ENCODE peak calls at places on chromosomes 16 and 17, in seven cellular contexts. Z is thoracic aorta, S is ovary, L is upper lobe of right lung, T is lower lobe of right lung, F is colonic mucosa, N is mesenchymal stem cell. I is an unnamed sample.

GRCh38 chr16:24568392-24568791 is 29.0 kb downstream of the RBBP6 start:
- DNase-seq in Z (no peak), S (no peak), L (no peak), T (no peak), F (no peak), N (no peak), I (peak)

GRCh38 chr17:60809421-60809820 is 131.8 kb downstream of the BCAS3 start:
- DNase-seq in Z (no peak), S (no peak), L (no peak), T (no peak), F (no peak), N (no peak), I (no peak)

GRCh38 chr16:11004351-11004750 is 60.0 kb downstream of the CLEC16A start:
- DNase-seq in Z (no peak), S (no peak), L (no peak), T (no peak), F (no peak), N (no peak), I (peak)

GRCh38 chr17:61389670-61390478 is 9.8 kb upstream of the TBX2 start:
- DNase-seq in Z (no peak), S (peak), L (peak), T (no peak), F (no peak), N (peak), I (no peak)

GRCh38 chr17:57480438-57481196 is 224.3 kb downstream of the MSI2 start:
- DNase-seq in Z (no peak), S (no peak), L (no peak), T (no peak), F (no peak), N (peak), I (peak)

GRCh38 chr17:67636841-67637240 is 80.9 kb upstream of the NOL11 start:
- DNase-seq in Z (no peak), S (no peak), L (peak), T (no peak), F (no peak), N (no peak), I (peak)

GRCh38 chr16:71746442-71747046 is 22.0 kb upstream of the PHLPP2 start:
- DNase-seq in Z (no peak), S (no peak), L (no peak), T (no peak), F (peak), N (peak), I (peak)

GRCh38 chr17:65670667-65671371 is 109.4 kb upstream of the AXIN2 start:
- DNase-seq in Z (no peak), S (no peak), L (no peak), T (no peak), F (no peak), N (no peak), I (peak)

GRCh38 chr17:3911271-3912053 is 4.8 kb downstream of the P2RX1 start:
- DNase-seq in Z (no peak), S (no peak), L (no peak), T (no peak), F (peak), N (no peak), I (no peak)

GRCh38 chr17:80457236-80457856 is 19.1 kb downstream of the NPTX1 start:
- DNase-seq in Z (no peak), S (no peak), L (no peak), T (no peak), F (no peak), N (no peak), I (no peak)

GRCh38 chr17:28100936-28101335 is 58.5 kb downstream of the NLK start:
- DNase-seq in Z (no peak), S (no peak), L (no peak), T (no peak), F (no peak), N (no peak), I (no peak)

GRCh38 chr16:51666821-51667220 is 515.8 kb upstream of the SALL1 start:
- DNase-seq in Z (no peak), S (no peak), L (no peak), T (no peak), F (no peak), N (peak), I (peak)

GRCh38 chr16:12646490-12647274 is 157.0 kb downstream of the CPPED1 start:
- DNase-seq in Z (no peak), S (no peak), L (no peak), T (no peak), F (no peak), N (peak), I (peak)

GRCh38 chr16:72723781-72724180 is 324.1 kb downstream of the ZFHX3 start:
- DNase-seq in Z (no peak), S (no peak), L (no peak), T (no peak), F (no peak), N (peak), I (peak)

DNA sequence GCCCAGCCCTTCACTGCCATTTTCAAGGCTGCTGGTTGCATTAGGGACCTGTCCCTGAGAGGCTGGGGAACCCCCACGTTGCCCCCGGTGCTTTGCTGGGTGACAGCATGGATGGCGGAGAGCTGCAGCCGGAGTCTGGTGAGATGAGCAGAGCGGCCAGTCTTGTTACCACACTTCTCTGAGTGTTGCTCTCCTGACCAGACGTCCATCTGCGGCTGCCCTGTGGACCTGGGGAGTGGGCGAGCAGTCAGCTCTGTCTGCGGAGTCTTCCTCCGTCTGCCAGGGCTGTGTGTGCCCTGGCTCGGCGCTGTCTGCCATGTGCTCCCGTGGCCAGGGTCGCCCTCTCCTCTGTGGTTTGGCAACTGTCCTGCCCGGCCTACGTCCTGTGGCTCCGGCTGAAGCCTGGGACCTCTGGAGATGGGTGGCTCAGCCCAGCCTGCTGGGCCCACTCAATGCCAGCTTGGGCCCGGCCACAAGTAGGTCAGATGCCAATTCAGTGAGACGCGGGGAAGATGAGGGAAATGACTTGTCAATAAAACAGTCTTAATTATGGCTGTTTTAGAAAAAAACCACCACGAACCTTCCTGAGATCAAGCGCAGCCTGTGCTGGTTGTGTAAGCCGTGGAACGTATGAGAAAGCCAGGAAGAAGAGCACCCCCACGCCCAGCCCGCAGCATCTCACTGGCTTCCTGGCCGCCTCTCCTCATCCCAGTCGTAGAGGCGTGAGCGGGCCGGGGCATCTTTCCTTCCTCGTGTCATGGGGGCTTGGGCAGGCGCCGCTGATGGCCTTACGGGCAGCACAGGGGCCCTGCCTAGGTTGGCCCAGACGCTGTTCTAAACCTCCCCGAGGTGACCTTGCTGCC is 7.9 kb downstream of the KCTD5 start:
- DNase-seq in Z (no peak), S (no peak), L (peak), T (peak), F (no peak), N (no peak), I (peak)
- H3K27ac ChIP-seq in Z (no peak), S (no peak), L (no peak), T (no peak), F (no peak), N (no peak), I (no peak)

DNA sequence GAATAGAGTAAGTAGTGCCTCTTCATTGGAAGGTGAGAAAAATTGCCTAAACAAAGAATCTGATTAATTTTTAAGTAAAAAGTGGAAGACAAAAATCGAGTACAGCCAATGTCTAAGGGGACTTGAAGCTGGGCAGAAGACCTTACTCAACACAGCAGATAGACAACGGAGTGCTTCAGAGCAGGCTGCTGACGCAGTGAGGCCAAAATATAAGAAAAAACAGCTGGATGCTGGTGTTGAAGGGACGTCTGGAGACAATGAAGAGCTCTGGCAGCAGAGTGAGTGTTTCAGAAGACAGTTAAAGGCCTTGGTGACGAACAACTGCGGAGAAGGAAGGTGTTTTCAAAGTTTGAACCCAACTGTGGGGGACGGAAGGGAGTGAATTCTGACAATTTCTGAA is 169.8 kb downstream of the MRTFB start:
- DNase-seq in Z (no peak), S (no peak), L (no peak), T (no peak), F (no peak), N (no peak), I (no peak)
- H3K27ac ChIP-seq in Z (peak), S (no peak), L (peak), T (no peak), F (no peak), N (no peak), I (no peak)

GRCh38 chr16:75482434-75483205 is 12.6 kb downstream of the CHST6 start:
- DNase-seq in Z (no peak), S (no peak), L (peak), T (no peak), F (no peak), N (no peak), I (no peak)

GRCh38 chr16:75481475-75481874 is 13.8 kb downstream of the CHST6 start:
- DNase-seq in Z (no peak), S (no peak), L (peak), T (no peak), F (no peak), N (no peak), I (no peak)

GRCh38 chr16:75486014-75486404 is 9.2 kb downstream of the CHST6 start:
- DNase-seq in Z (no peak), S (no peak), L (no peak), T (no peak), F (peak), N (no peak), I (no peak)

GRCh38 chr16:75485230-75486013 is 9.8 kb downstream of the CHST6 start:
- DNase-seq in Z (no peak), S (no peak), L (no peak), T (no peak), F (no peak), N (no peak), I (no peak)

GRCh38 chr16:75483222-75483621 is 12.0 kb downstream of the CHST6 start:
- DNase-seq in Z (no peak), S (no peak), L (peak), T (no peak), F (no peak), N (no peak), I (peak)
- H3K27ac ChIP-seq in Z (no peak), S (no peak), L (no peak), T (no peak), F (no peak), N (no peak), I (no peak)

GRCh38 chr17:1625507-1626080 is 3.0 kb downstream of the SLC43A2 start:
- DNase-seq in Z (no peak), S (no peak), L (no peak), T (no peak), F (no peak), N (no peak), I (no peak)
- H3K27ac ChIP-seq in Z (no peak), S (no peak), L (no peak), T (peak), F (no peak), N (no peak), I (no peak)

DNA sequence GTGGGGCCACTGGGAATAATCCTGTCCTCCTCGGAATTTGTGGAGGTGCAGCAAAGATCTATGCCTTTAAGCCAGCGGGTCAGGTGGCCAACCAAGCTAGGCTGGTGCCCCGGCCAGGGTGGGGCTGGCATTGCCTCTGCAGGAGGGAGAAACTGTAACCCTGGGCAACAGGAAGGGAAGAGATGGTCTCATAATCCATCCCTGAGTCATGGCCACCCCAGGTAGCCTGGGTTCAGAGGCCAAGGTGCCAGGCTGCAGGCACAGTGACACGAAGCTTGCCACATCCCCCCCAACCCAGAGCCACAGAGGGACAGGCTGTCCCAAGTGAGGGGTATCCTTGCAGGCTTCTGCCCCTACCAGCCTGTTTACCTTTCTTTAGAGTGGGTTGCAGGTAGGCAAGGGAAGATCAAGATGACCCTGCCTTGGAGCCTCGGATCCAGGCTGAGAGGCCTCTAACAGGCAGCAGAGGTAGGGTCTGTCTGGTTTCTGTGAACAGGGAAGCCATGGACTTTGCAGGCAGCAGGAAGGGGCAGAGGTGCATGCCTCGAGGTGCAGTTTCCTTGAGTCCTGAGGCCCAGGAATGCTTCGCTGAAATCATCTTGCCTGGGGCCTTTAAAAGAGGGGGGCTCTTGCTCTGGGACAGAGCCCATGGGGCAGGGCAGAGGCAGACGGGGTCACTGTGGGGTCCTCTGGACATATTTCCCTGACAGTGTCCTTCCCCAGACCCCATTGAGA is 4.0 kb downstream of the LASP1 start:
- DNase-seq in Z (no peak), S (peak), L (no peak), T (no peak), F (peak), N (no peak), I (no peak)
- H3K27ac ChIP-seq in Z (peak), S (no peak), L (peak), T (peak), F (peak), N (peak), I (no peak)